ENCODE peak calls at places on chromosomes 16 and 17, in six cellular contexts. N is CD8-positive, alpha-beta T cell; I is psoas muscle; G is choroid plexus epithelial cell; B is mesothelial cell of epicardium; Z is KBM-7. O is an unnamed sample.

GRCh38 chr17:82342361-82343079 is 9.0 kb upstream of the SECTM1 start:
- DNase-seq in N (no peak), Z (no peak), I (no peak), G (no peak), B (no peak), O (no peak)

GRCh38 chr16:76579277-76579676 is 302.1 kb downstream of the CNTNAP4 start:
- DNase-seq in G (no peak), Z (no peak), I (no peak), N (no peak), B (no peak), O (no peak)

GRCh38 chr16:48612621-48613020 is 2.6 kb upstream of the N4BP1 start:
- DNase-seq in N (no peak), I (no peak), B (no peak), Z (peak), G (no peak), O (no peak)

GRCh38 chr17:28570716-28571254 is 539 bp downstream of the PIGS start:
- DNase-seq in Z (peak), B (no peak), G (no peak), N (peak), I (no peak), O (peak)

GRCh38 chr17:13560935-13561334 is 40.8 kb downstream of the HS3ST3A1 start:
- DNase-seq in G (no peak), N (no peak), Z (no peak), B (no peak), I (no peak), O (no peak)

GRCh38 chr17:77471984-77472836 is 331.4 kb downstream of the SEC14L1 start:
- DNase-seq in N (no peak), B (no peak), G (peak), I (peak), Z (peak), O (peak)

GRCh38 chr16:83808573-83809014 is 816 bp downstream of the HSBP1 start:
- DNase-seq in B (no peak), G (no peak), N (no peak), Z (no peak), I (no peak), O (no peak)

GRCh38 chr16:77977336-77977735 is 45.0 kb upstream of the CLEC3A start:
- DNase-seq in B (no peak), N (no peak), G (no peak), I (no peak), Z (no peak), O (no peak)

GRCh38 chr16:1677942-1678499 is at the start of gene JPT2:
- DNase-seq in B (peak), I (peak), Z (peak), N (peak), G (peak), O (peak)

GRCh38 chr16:57479043-57479421 is 7.3 kb downstream of the DOK4 start:
- DNase-seq in N (no peak), I (peak), Z (no peak), B (no peak), G (no peak), O (no peak)

GRCh38 chr17:49252148-49252682 is 21.6 kb upstream of the PHOSPHO1 start:
- DNase-seq in B (no peak), I (no peak), N (no peak), G (peak), Z (no peak), O (peak)

GRCh38 chr16:19868421-19868820 is 16.2 kb downstream of the GPRC5B start:
- DNase-seq in G (no peak), B (no peak), Z (no peak), I (peak), N (no peak), O (no peak)

GRCh38 chr17:31754239-31754945 is 104.7 kb downstream of the COPRS start:
- DNase-seq in Z (no peak), B (no peak), G (peak), N (no peak), I (no peak), O (peak)

GRCh38 chr17:33871720-33872535 is 383.2 kb upstream of the CCL2 start:
- DNase-seq in G (no peak), N (no peak), Z (no peak), B (no peak), I (no peak), O (no peak)

GRCh38 chr17:67460097-67460496 is 83.0 kb downstream of the PITPNC1 start:
- DNase-seq in Z (no peak), B (no peak), I (no peak), N (no peak), G (no peak), O (no peak)

GRCh38 chr16:57802635-57803412 is 533 bp upstream of the KIFC3 start:
- DNase-seq in Z (peak), I (peak), B (no peak), N (no peak), G (peak), O (peak)

GRCh38 chr16:1950047-1950446 is 4.4 kb downstream of the RPL3L start:
- DNase-seq in G (no peak), I (peak), Z (no peak), N (no peak), B (no peak), O (no peak)

GRCh38 chr17:13562271-13562800 is 39.4 kb downstream of the HS3ST3A1 start:
- DNase-seq in B (no peak), Z (no peak), I (no peak), G (peak), N (no peak), O (peak)

GRCh38 chr17:82086941-82087906 is 10.8 kb downstream of the FASN start:
- DNase-seq in B (no peak), G (no peak), Z (no peak), I (peak), N (no peak), O (no peak)

GRCh38 chr16:58589311-58589890 is 40.2 kb downstream of the CNOT1 start:
- DNase-seq in Z (no peak), N (no peak), I (no peak), B (no peak), G (no peak), O (peak)

GRCh38 chr16:80029706-80030481 is 429.4 kb upstream of the MAF start:
- DNase-seq in B (no peak), I (no peak), Z (no peak), G (peak), N (no peak), O (no peak)

GRCh38 chr17:10651927-10652326 is 5.2 kb downstream of the MYH3 start:
- DNase-seq in G (no peak), I (no peak), Z (no peak), N (no peak), B (no peak), O (no peak)

GRCh38 chr16:72783716-72784320 is 264.1 kb downstream of the ZFHX3 start:
- DNase-seq in Z (no peak), N (no peak), G (peak), I (no peak), B (no peak), O (peak)

GRCh38 chr17:81069084-81069645 is 34.2 kb downstream of the BAIAP2 start:
- DNase-seq in B (no peak), I (peak), G (no peak), N (no peak), Z (no peak), O (no peak)

GRCh38 chr17:43671075-43671692 is 9.5 kb upstream of the MEOX1 start:
- DNase-seq in Z (no peak), N (no peak), B (no peak), G (no peak), I (no peak), O (no peak)

GRCh38 chr16:21263640-21264211 is 14.4 kb downstream of the CRYM start:
- DNase-seq in G (no peak), B (no peak), Z (no peak), I (no peak), N (no peak), O (no peak)

GRCh38 chr16:65336169-65336568 is 214.3 kb upstream of the CDH11 start:
- DNase-seq in B (no peak), I (no peak), G (peak), N (no peak), Z (no peak), O (no peak)

GRCh38 chr17:28252436-28252835 is 66.6 kb upstream of the TMEM97 start:
- DNase-seq in G (no peak), B (no peak), N (no peak), Z (no peak), I (no peak), O (peak)

GRCh38 chr16:30609002-30609927 is 924 bp downstream of the ZNF689 start:
- DNase-seq in I (peak), Z (peak), N (peak), G (peak), B (peak), O (peak)

GRCh38 chr17:68328676-68329075 is 37.4 kb downstream of the ARSG start:
- DNase-seq in B (no peak), N (no peak), I (no peak), Z (no peak), G (peak), O (peak)

GRCh38 chr16:68445458-68445857 is 2.9 kb downstream of the SMPD3 start:
- DNase-seq in N (no peak), B (no peak), Z (peak), G (peak), I (no peak), O (peak)

GRCh38 chr16:28836761-28837064 is 9.4 kb downstream of the TUFM start:
- DNase-seq in G (no peak), I (no peak), Z (no peak), B (no peak), N (no peak), O (no peak)

GRCh38 chr16:78563905-78564304 is 464.5 kb downstream of the WWOX start:
- DNase-seq in N (no peak), Z (peak), B (no peak), G (no peak), I (no peak), O (peak)

GRCh38 chr17:82593590-82594087 is 54.6 kb downstream of the WDR45B start:
- DNase-seq in Z (no peak), I (no peak), B (no peak), G (no peak), N (no peak), O (no peak)

GRCh38 chr17:77749316-77749715 is 209.2 kb upstream of the TNRC6C start:
- DNase-seq in I (no peak), Z (no peak), N (no peak), B (no peak), G (no peak), O (no peak)

GRCh38 chr16:85329999-85330693 is 217.9 kb upstream of the CIBAR2 start:
- DNase-seq in Z (peak), I (peak), N (no peak), G (no peak), B (no peak), O (no peak)

GRCh38 chr17:6643460-6644125 is 2.7 kb downstream of the TXNDC17 start:
- DNase-seq in I (no peak), G (peak), Z (no peak), N (no peak), B (no peak), O (peak)

GRCh38 chr16:30761427-30761927 is 385 bp downstream of the CFAP119 start:
- DNase-seq in Z (peak), B (no peak), G (peak), N (no peak), I (peak), O (peak)